ENCODE peak calls at places on chromosome 12, in six cellular contexts. U is endothelial cell, C is endodermal cell, A is GM12865, H is fibroblast of lung, V is choroid plexus epithelial cell. N is an unnamed sample.

GRCh38 chr12:89486231-89486630 is 38.4 kb downstream of the GALNT4 start:
- DNase-seq in H (no peak), V (no peak), C (peak), A (no peak), U (no peak), N (no peak)

GRCh38 chr12:44582521-44582920 is 293.6 kb downstream of the NELL2 start:
- DNase-seq in U (no peak), H (no peak), V (no peak), A (no peak), C (no peak), N (no peak)

GRCh38 chr12:49907352-49907751 is 3.7 kb upstream of the FAIM2 start:
- DNase-seq in A (no peak), U (no peak), V (no peak), H (no peak), C (no peak), N (no peak)

GRCh38 chr12:6135071-6135470 is 10.6 kb upstream of the VWF start:
- DNase-seq in C (no peak), U (no peak), A (no peak), H (peak), V (peak), N (no peak)

GRCh38 chr12:119115296-119115905 is 63.3 kb upstream of the HSPB8 start:
- DNase-seq in C (peak), U (peak), A (peak), H (peak), V (peak), N (peak)

GRCh38 chr12:55707841-55708694 is at the start of gene ITGA7:
- DNase-seq in V (no peak), C (peak), H (peak), U (peak), A (no peak), N (peak)

GRCh38 chr12:57519758-57520007 is 631 bp downstream of the DDIT3 start:
- DNase-seq in H (no peak), V (no peak), U (no peak), C (peak), A (no peak), N (no peak)

GRCh38 chr12:49165114-49165513 is 23.8 kb downstream of the TUBA1A start:
- DNase-seq in A (no peak), C (no peak), U (no peak), V (no peak), H (no peak), N (no peak)

GRCh38 chr12:12561305-12562015 is 1.2 kb downstream of the DUSP16 start:
- DNase-seq in A (peak), U (peak), V (peak), C (peak), H (peak), N (peak)

GRCh38 chr12:69396041-69396440 is 36.5 kb downstream of the YEATS4 start:
- DNase-seq in H (peak), V (no peak), A (no peak), C (no peak), U (no peak), N (no peak)

GRCh38 chr12:125549836-125550235 is 484.6 kb downstream of the AACS start:
- DNase-seq in A (peak), H (no peak), C (peak), U (peak), V (no peak), N (peak)
- TF ChIP-seq CTCF in A (peak), H (peak), C (peak), U (peak), V (peak), N (peak)

GRCh38 chr12:83793616-83794015 is 1106.9 kb downstream of the TMTC2 start:
- DNase-seq in C (no peak), V (peak), A (no peak), U (no peak), H (no peak), N (no peak)
- TF ChIP-seq CTCF in C (no peak), V (no peak), A (no peak), U (no peak), H (no peak), N (no peak)

GRCh38 chr12:7642876-7643309 is 22.8 kb downstream of the APOBEC1 start:
- DNase-seq in A (peak), C (no peak), H (peak), V (peak), U (peak), N (no peak)

GRCh38 chr12:7645395-7646177 is 20.1 kb downstream of the APOBEC1 start:
- DNase-seq in U (no peak), A (peak), V (peak), C (peak), H (peak), N (peak)

GRCh38 chr12:7646178-7646475 is 19.6 kb downstream of the APOBEC1 start:
- DNase-seq in C (peak), A (no peak), H (no peak), V (no peak), U (no peak), N (no peak)

GRCh38 chr12:7650091-7650490 is 15.6 kb downstream of the APOBEC1 start:
- DNase-seq in A (no peak), V (no peak), H (no peak), C (no peak), U (no peak), N (no peak)

GRCh38 chr12:7647071-7647470 is 18.6 kb downstream of the APOBEC1 start:
- DNase-seq in H (no peak), U (no peak), C (no peak), V (no peak), A (no peak), N (no peak)
- TF ChIP-seq CTCF in H (no peak), U (no peak), C (no peak), V (no peak), A (no peak), N (no peak)

GRCh38 chr12:26205946-26206345 is 10.6 kb downstream of the SSPN start:
- DNase-seq in A (no peak), C (no peak), H (no peak), U (no peak), V (no peak), N (no peak)
- TF ChIP-seq CTCF in A (no peak), C (no peak), H (no peak), U (no peak), V (no peak), N (no peak)

DNA sequence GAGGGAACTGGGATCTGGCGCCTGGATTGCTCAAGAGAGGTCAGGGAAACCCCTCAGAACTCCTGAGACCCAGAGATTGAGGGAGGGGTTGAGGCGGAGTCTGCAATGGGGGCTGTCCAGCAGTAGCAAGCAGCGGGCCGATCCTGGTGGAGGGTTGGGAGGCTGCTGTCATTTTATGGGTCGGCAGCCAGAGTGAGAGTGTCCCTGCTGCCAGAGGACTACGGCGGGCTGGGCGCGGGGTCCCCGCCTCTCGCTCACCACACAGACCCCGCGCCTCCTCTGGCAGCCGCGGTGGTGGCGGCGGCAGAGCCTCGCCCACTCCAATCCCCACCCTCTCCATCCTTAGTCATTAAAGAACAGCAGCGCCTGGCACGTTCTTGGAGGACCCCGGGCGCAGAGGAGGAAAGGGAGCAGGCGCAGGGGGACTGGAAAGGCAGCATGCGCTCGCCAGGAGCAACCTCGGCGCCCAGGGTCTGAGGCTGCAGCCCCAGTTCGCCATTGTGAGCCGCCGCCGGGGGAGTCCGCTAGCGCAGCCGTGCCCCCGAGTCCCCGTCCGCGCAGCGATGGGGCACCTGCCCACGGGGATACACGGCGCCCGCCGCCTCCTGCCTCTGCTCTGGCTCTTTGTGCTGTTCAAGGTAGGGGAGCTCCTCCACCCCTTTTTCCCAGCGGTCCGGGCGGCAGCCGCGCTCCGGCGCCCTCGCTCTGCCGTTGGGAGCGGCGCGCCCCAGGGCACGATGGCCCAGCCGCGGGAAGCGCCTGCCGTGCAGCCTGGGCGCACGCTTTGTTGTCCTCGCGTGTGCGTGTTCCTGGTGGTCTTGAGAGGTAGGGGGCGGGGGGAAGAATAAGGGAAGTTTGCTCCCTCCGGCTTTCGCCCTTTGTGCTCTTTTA is at the start of gene PTPRO:
- DNase-seq in V (peak), A (no peak), U (peak), H (peak), C (peak), N (peak)
- TF ChIP-seq CTCF in V (no peak), A (no peak), U (no peak), H (no peak), C (peak), N (no peak)

DNA sequence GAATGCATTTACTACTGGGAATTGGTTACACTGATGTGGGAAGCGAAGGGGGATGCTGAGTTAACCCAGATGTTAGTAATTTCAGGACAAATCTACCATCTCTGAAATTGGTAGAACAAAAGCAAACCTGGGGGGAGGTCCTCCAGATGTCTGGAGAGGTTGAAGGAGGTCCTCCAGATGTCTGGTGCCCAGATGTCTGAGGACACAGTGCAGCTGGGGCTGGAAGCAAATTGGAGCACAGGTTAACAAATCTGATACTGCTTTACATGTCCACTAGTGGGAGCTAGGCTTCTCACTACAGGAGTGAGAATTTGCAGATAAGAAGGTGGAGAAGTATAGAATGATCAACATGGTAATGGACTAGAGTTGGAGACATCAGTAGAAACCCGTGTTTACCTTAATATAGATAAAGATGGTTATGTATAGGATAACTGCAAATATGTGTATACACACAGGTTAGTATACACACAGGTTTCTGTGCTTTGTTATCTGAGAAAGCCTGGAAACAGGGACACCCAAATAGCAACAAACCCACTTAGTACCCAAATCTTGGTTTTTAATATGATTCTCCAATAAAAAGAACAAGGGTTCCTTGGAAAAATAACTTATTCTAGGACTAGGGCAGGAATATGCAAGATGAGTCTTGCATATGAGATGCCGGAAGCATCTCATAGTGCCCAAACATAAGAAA is 162.5 kb downstream of the C12orf50 start:
- DNase-seq in V (peak), U (peak), H (peak), A (peak), C (peak), N (no peak)
- TF ChIP-seq CTCF in V (peak), U (no peak), H (peak), A (peak), C (peak), N (no peak)